ENCODE peak calls at places on chromosomes 1 and 21, in five cellular contexts. One of them, this sample, is unnamed.

GRCh38 chr1:213444224-213444623 is 393.2 kb downstream of the RPS6KC1 start:
- DNase-seq in AG04449: no peak
- DNase-seq in cardiac muscle cell: no peak
- DNase-seq in CD8-positive, alpha-beta memory T cell: no peak
- DNase-seq in fibroblast of mammary gland: no peak
- DNase-seq in this sample: no peak

GRCh38 chr1:33818071-33818470 is 45.8 kb upstream of the HMGB4 start:
- DNase-seq in AG04449: no peak
- DNase-seq in fibroblast of mammary gland: no peak
- DNase-seq in CD8-positive, alpha-beta memory T cell: no peak
- DNase-seq in cardiac muscle cell: no peak
- DNase-seq in this sample: no peak

GRCh38 chr1:162631546-162632233 is 574 bp upstream of the DDR2 start:
- DNase-seq in CD8-positive, alpha-beta memory T cell: no peak
- DNase-seq in fibroblast of mammary gland: peak
- DNase-seq in AG04449: no peak
- DNase-seq in cardiac muscle cell: peak
- DNase-seq in this sample: no peak

GRCh38 chr1:25568090-25568833 is 24.9 kb downstream of the LDLRAP1 start:
- DNase-seq in cardiac muscle cell: no peak
- DNase-seq in fibroblast of mammary gland: peak
- DNase-seq in AG04449: no peak
- DNase-seq in CD8-positive, alpha-beta memory T cell: no peak
- DNase-seq in this sample: peak

GRCh38 chr21:34511154-34511553 is 856 bp downstream of the KCNE1 start:
- DNase-seq in CD8-positive, alpha-beta memory T cell: no peak
- DNase-seq in fibroblast of mammary gland: peak
- DNase-seq in cardiac muscle cell: no peak
- DNase-seq in AG04449: no peak
- DNase-seq in this sample: no peak

GRCh38 chr1:26541816-26542711 is 12.5 kb downstream of the RPS6KA1 start:
- DNase-seq in AG04449: no peak
- DNase-seq in CD8-positive, alpha-beta memory T cell: peak
- DNase-seq in cardiac muscle cell: peak
- DNase-seq in fibroblast of mammary gland: peak
- DNase-seq in this sample: peak

GRCh38 chr21:20739421-20739820 is 258.8 kb upstream of the NCAM2 start:
- DNase-seq in AG04449: no peak
- DNase-seq in fibroblast of mammary gland: no peak
- DNase-seq in CD8-positive, alpha-beta memory T cell: no peak
- DNase-seq in cardiac muscle cell: no peak
- DNase-seq in this sample: no peak

GRCh38 chr1:180150982-180151381 is 3.7 kb upstream of the QSOX1 start:
- DNase-seq in CD8-positive, alpha-beta memory T cell: no peak
- DNase-seq in cardiac muscle cell: no peak
- DNase-seq in fibroblast of mammary gland: peak
- DNase-seq in AG04449: no peak
- DNase-seq in this sample: no peak

GRCh38 chr1:232472485-232473041 is 157.4 kb downstream of the SIPA1L2 start:
- DNase-seq in CD8-positive, alpha-beta memory T cell: no peak
- DNase-seq in cardiac muscle cell: no peak
- DNase-seq in AG04449: no peak
- DNase-seq in fibroblast of mammary gland: peak
- DNase-seq in this sample: no peak

GRCh38 chr1:212683357-212683722 is 16.3 kb downstream of the BATF3 start:
- DNase-seq in CD8-positive, alpha-beta memory T cell: peak
- DNase-seq in AG04449: no peak
- DNase-seq in cardiac muscle cell: no peak
- DNase-seq in fibroblast of mammary gland: no peak
- DNase-seq in this sample: no peak

GRCh38 chr1:79791488-79792211 is 785.1 kb upstream of the ADGRL4 start:
- DNase-seq in AG04449: no peak
- DNase-seq in cardiac muscle cell: no peak
- DNase-seq in CD8-positive, alpha-beta memory T cell: no peak
- DNase-seq in fibroblast of mammary gland: no peak
- DNase-seq in this sample: no peak

GRCh38 chr1:175073054-175073453 is 5.4 kb downstream of the TNN start:
- DNase-seq in fibroblast of mammary gland: peak
- DNase-seq in AG04449: no peak
- DNase-seq in CD8-positive, alpha-beta memory T cell: no peak
- DNase-seq in cardiac muscle cell: no peak
- DNase-seq in this sample: no peak

GRCh38 chr1:83976920-83977319 is 22.0 kb downstream of the TTLL7 start:
- DNase-seq in fibroblast of mammary gland: no peak
- DNase-seq in CD8-positive, alpha-beta memory T cell: no peak
- DNase-seq in cardiac muscle cell: no peak
- DNase-seq in AG04449: no peak
- DNase-seq in this sample: no peak

GRCh38 chr1:223410036-223410435 is 16.8 kb downstream of the CCDC185 start:
- DNase-seq in fibroblast of mammary gland: no peak
- DNase-seq in CD8-positive, alpha-beta memory T cell: no peak
- DNase-seq in cardiac muscle cell: no peak
- DNase-seq in AG04449: no peak
- DNase-seq in this sample: no peak
- H3K4me3 ChIP-seq in fibroblast of mammary gland: no peak
- H3K4me3 ChIP-seq in CD8-positive, alpha-beta memory T cell: no peak
- H3K4me3 ChIP-seq in cardiac muscle cell: no peak
- H3K4me3 ChIP-seq in AG04449: no peak
- H3K4me3 ChIP-seq in this sample: no peak

GRCh38 chr1:183281553-183282091 is 95.6 kb downstream of the LAMC2 start:
- DNase-seq in fibroblast of mammary gland: peak
- DNase-seq in CD8-positive, alpha-beta memory T cell: peak
- DNase-seq in cardiac muscle cell: peak
- DNase-seq in AG04449: no peak
- DNase-seq in this sample: peak
- H3K4me3 ChIP-seq in fibroblast of mammary gland: no peak
- H3K4me3 ChIP-seq in CD8-positive, alpha-beta memory T cell: no peak
- H3K4me3 ChIP-seq in cardiac muscle cell: no peak
- H3K4me3 ChIP-seq in AG04449: no peak
- H3K4me3 ChIP-seq in this sample: no peak

DNA sequence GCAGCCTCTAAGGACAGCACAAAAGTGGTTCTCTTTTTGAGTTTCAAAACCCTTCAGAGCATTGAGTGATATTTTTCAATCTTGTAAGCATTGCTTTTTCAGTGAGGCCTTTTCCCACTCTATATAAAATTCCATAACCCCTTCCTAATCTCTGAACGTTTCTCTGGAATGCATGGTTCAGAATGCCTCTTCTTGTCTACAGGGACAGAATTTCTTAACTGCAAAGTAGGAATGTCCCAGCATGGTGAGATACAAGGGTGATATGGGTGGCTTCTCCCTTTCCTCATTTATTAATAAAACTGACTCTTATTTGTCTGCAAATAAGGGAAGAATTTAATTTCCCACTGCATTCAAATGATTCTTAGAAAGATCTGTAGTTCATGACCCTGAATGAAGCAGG is 377.9 kb downstream of the LTN1 start:
- DNase-seq in AG04449: no peak
- DNase-seq in fibroblast of mammary gland: no peak
- DNase-seq in CD8-positive, alpha-beta memory T cell: no peak
- DNase-seq in cardiac muscle cell: no peak
- DNase-seq in this sample: peak
- H3K4me3 ChIP-seq in AG04449: no peak
- H3K4me3 ChIP-seq in fibroblast of mammary gland: no peak
- H3K4me3 ChIP-seq in CD8-positive, alpha-beta memory T cell: no peak
- H3K4me3 ChIP-seq in cardiac muscle cell: no peak
- H3K4me3 ChIP-seq in this sample: no peak

GRCh38 chr1:117646956-117647355 is 41.1 kb downstream of the TENT5C start:
- DNase-seq in fibroblast of mammary gland: no peak
- DNase-seq in AG04449: no peak
- DNase-seq in cardiac muscle cell: no peak
- DNase-seq in CD8-positive, alpha-beta memory T cell: no peak
- DNase-seq in this sample: no peak
- H3K4me3 ChIP-seq in fibroblast of mammary gland: no peak
- H3K4me3 ChIP-seq in AG04449: no peak
- H3K4me3 ChIP-seq in cardiac muscle cell: no peak
- H3K4me3 ChIP-seq in CD8-positive, alpha-beta memory T cell: no peak
- H3K4me3 ChIP-seq in this sample: no peak

DNA sequence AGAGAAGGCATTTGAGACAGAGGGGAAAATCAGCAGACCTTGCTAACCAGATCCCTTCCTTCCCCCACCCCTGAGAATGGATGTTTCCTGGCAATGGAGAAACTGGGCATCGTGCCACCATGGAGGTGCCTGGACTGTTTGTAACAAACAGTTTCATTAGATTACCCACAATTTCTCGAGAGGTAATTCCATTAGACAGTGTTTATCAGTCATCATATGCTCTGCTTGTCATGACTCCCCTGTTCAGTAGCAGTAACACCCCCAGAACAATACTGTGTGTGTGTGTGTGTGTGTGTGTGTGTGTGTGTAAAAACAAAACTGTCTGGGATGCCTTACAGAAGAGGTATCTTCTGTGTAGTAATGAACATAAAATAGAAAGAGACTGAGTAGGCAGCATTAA is 228.5 kb upstream of the DEPDC1 start:
- DNase-seq in fibroblast of mammary gland: no peak
- DNase-seq in CD8-positive, alpha-beta memory T cell: no peak
- DNase-seq in AG04449: no peak
- DNase-seq in cardiac muscle cell: peak
- DNase-seq in this sample: no peak
- H3K4me3 ChIP-seq in fibroblast of mammary gland: no peak
- H3K4me3 ChIP-seq in CD8-positive, alpha-beta memory T cell: no peak
- H3K4me3 ChIP-seq in AG04449: no peak
- H3K4me3 ChIP-seq in cardiac muscle cell: no peak
- H3K4me3 ChIP-seq in this sample: no peak

GRCh38 chr1:202214089-202214843 is 20.7 kb downstream of the LGR6 start:
- DNase-seq in CD8-positive, alpha-beta memory T cell: no peak
- DNase-seq in AG04449: no peak
- DNase-seq in fibroblast of mammary gland: no peak
- DNase-seq in cardiac muscle cell: peak
- DNase-seq in this sample: no peak
- H3K4me3 ChIP-seq in CD8-positive, alpha-beta memory T cell: no peak
- H3K4me3 ChIP-seq in AG04449: no peak
- H3K4me3 ChIP-seq in fibroblast of mammary gland: no peak
- H3K4me3 ChIP-seq in cardiac muscle cell: peak
- H3K4me3 ChIP-seq in this sample: peak

This sample was measured in trophoblast cell.